ENCODE peak calls at places on chromosomes 2 and 18, in ten cellular contexts. R is ovary, O is left lung, J is heart right ventricle, C is heart left ventricle, M is sigmoid colon, H is kidney, B is GM23338, N is H9, F is HCT116. E is an unnamed sample. For H3K4me1, the result is how much of the 10 kb centered on the place peaks cover.

GRCh38 chr2:40127147-40127546 is 324.7 kb downstream of the SLC8A1 start:
- DNase-seq in R (no peak), O (no peak), J (no peak), C (no peak), M (no peak), H (no peak), B (no peak), N (no peak), F (no peak), E (no peak)

GRCh38 chr2:220279840-220280239 is 652.4 kb downstream of the SLC4A3 start:
- DNase-seq in R (no peak), O (no peak), J (no peak), C (no peak), M (no peak), H (no peak), B (no peak), N (no peak), F (no peak), E (no peak)

GRCh38 chr18:25058520-25058919 is 293.4 kb downstream of the ZNF521 start:
- DNase-seq in R (no peak), O (no peak), J (no peak), C (peak), M (no peak), H (no peak), B (peak), N (no peak), F (no peak), E (no peak)

GRCh38 chr18:76281565-76281964 is 213.5 kb downstream of the ZNF516 start:
- DNase-seq in R (no peak), O (no peak), J (no peak), C (no peak), M (no peak), H (no peak), B (no peak), N (no peak), F (no peak), E (no peak)

GRCh38 chr2:189770590-189771322 is 8.2 kb upstream of the OSGEPL1 start:
- DNase-seq in R (no peak), O (no peak), J (no peak), C (no peak), M (no peak), H (no peak), B (no peak), N (no peak), F (no peak), E (no peak)

GRCh38 chr2:167192833-167193232 is 304.6 kb downstream of the XIRP2 start:
- DNase-seq in R (no peak), O (no peak), J (no peak), C (no peak), M (no peak), H (no peak), B (no peak), N (no peak), F (no peak), E (no peak)

GRCh38 chr2:109535217-109535946 is 78.4 kb downstream of the SEPTIN10 start:
- DNase-seq in R (no peak), O (no peak), J (no peak), C (no peak), M (no peak), H (no peak), B (peak), N (no peak), F (no peak), E (no peak)

GRCh38 chr2:67256892-67257291 is 140.2 kb upstream of the ETAA1 start:
- DNase-seq in R (no peak), O (no peak), J (no peak), C (no peak), M (no peak), H (no peak), B (no peak), N (no peak), F (no peak), E (no peak)

GRCh38 chr2:15145919-15146318 is 415.2 kb downstream of the NBAS start:
- DNase-seq in R (no peak), O (no peak), J (no peak), C (no peak), M (no peak), H (no peak), B (no peak), N (no peak), F (no peak), E (no peak)

GRCh38 chr2:29394311-29394710 is 279.1 kb downstream of the CLIP4 start:
- DNase-seq in R (no peak), O (no peak), J (no peak), C (no peak), M (no peak), H (no peak), B (no peak), N (no peak), F (no peak), E (no peak)

GRCh38 chr2:88451647-88452150 is 794 bp downstream of the FOXI3 start:
- DNase-seq in R (no peak), O (peak), J (peak), C (no peak), M (peak), H (peak), B (peak), N (peak), F (no peak), E (no peak)

GRCh38 chr2:85549826-85550225 is 10.9 kb downstream of the MAT2A start:
- DNase-seq in R (no peak), O (no peak), J (no peak), C (no peak), M (no peak), H (no peak), B (peak), N (no peak), F (no peak), E (no peak)

GRCh38 chr2:56656826-56657225 is 473.0 kb downstream of the CCDC85A start:
- DNase-seq in R (no peak), O (no peak), J (no peak), C (no peak), M (no peak), H (no peak), B (no peak), N (no peak), F (no peak), E (no peak)

GRCh38 chr18:75455249-75456183 is 28.0 kb upstream of the SMIM21 start:
- DNase-seq in R (peak), O (peak), J (peak), C (peak), M (no peak), H (peak), B (peak), N (peak), F (no peak), E (peak)

GRCh38 chr2:227789803-227790202 is 23.8 kb upstream of the CCL20 start:
- DNase-seq in R (no peak), O (no peak), J (no peak), C (no peak), M (no peak), H (no peak), B (no peak), N (no peak), F (no peak), E (no peak)

GRCh38 chr2:23427350-23427749 is 42.4 kb downstream of the KLHL29 start:
- DNase-seq in R (no peak), O (no peak), J (no peak), C (no peak), M (no peak), H (no peak), B (no peak), N (peak), F (no peak), E (no peak)

GRCh38 chr2:86297382-86298147 is 39.9 kb downstream of the REEP1 start:
- DNase-seq in R (no peak), O (no peak), J (no peak), C (no peak), M (peak), H (no peak), B (peak), N (peak), F (no peak), E (no peak)

GRCh38 chr2:74375838-74376237 is 4.3 kb downstream of the DCTN1 start:
- DNase-seq in R (no peak), O (no peak), J (no peak), C (no peak), M (no peak), H (no peak), B (no peak), N (no peak), F (no peak), E (no peak)

GRCh38 chr18:22069916-22070315 is 99.5 kb upstream of the GATA6 start:
- DNase-seq in R (no peak), O (no peak), J (no peak), C (no peak), M (no peak), H (no peak), B (no peak), N (no peak), F (no peak), E (no peak)

GRCh38 chr2:429575-430254 is 141.8 kb upstream of the ALKAL2 start:
- DNase-seq in R (no peak), O (no peak), J (no peak), C (no peak), M (no peak), H (no peak), B (no peak), N (no peak), F (no peak), E (no peak)

GRCh38 chr2:133760366-133760765 is 192.1 kb upstream of the NCKAP5 start:
- DNase-seq in R (no peak), O (no peak), J (no peak), C (no peak), M (no peak), H (no peak), B (no peak), N (no peak), F (no peak), E (no peak)

GRCh38 chr2:175687465-175687864 is 314.6 kb downstream of the LNPK start:
- DNase-seq in R (no peak), O (no peak), J (no peak), C (no peak), M (no peak), H (no peak), B (no peak), N (no peak), F (no peak), E (no peak)

GRCh38 chr2:20421988-20422678 is 24.7 kb upstream of the RHOB start:
- DNase-seq in R (peak), O (peak), J (peak), C (peak), M (peak), H (peak), B (no peak), N (no peak), F (no peak), E (peak)

GRCh38 chr2:112031916-112032582 is 23.0 kb upstream of the TMEM87B start:
- DNase-seq in R (no peak), O (no peak), J (no peak), C (no peak), M (no peak), H (no peak), B (peak), N (no peak), F (no peak), E (no peak)

GRCh38 chr18:51278045-51278649 is 80.7 kb upstream of the MEX3C start:
- DNase-seq in R (no peak), O (no peak), J (no peak), C (peak), M (no peak), H (no peak), B (peak), N (peak), F (peak), E (no peak)

GRCh38 chr2:152456262-152456661 is 121.3 kb downstream of the FMNL2 start:
- DNase-seq in R (no peak), O (no peak), J (no peak), C (no peak), M (no peak), H (no peak), B (no peak), N (no peak), F (peak), E (no peak)

GRCh38 chr2:88690591-88691338 is 708 bp upstream of the RPIA start:
- DNase-seq in R (no peak), O (peak), J (peak), C (no peak), M (no peak), H (peak), B (peak), N (peak), F (peak), E (peak)

GRCh38 chr2:64214281-64215115 is 70.3 kb upstream of the PELI1 start:
- DNase-seq in R (no peak), O (no peak), J (no peak), C (no peak), M (no peak), H (no peak), B (no peak), N (no peak), F (no peak), E (no peak)

GRCh38 chr18:62571648-62572047 is 48.8 kb downstream of the ZCCHC2 start:
- DNase-seq in R (no peak), O (no peak), J (no peak), C (no peak), M (no peak), H (no peak), B (no peak), N (no peak), F (no peak), E (no peak)

GRCh38 chr2:51706220-51706619 is 674.3 kb upstream of the NRXN1 start:
- DNase-seq in R (no peak), O (no peak), J (no peak), C (no peak), M (no peak), H (no peak), B (no peak), N (no peak), F (no peak), E (no peak)

GRCh38 chr2:197348721-197349337 is 38.2 kb upstream of the ANKRD44 start:
- DNase-seq in R (no peak), O (no peak), J (no peak), C (no peak), M (no peak), H (no peak), B (no peak), N (no peak), F (no peak), E (no peak)

GRCh38 chr2:200695178-200695930 is 109.5 kb downstream of the AOX1 start:
- DNase-seq in R (no peak), O (peak), J (peak), C (peak), M (no peak), H (peak), B (no peak), N (no peak), F (no peak), E (peak)

GRCh38 chr2:187506416-187506815 is 47.8 kb downstream of the TFPI start:
- DNase-seq in R (no peak), O (no peak), J (no peak), C (no peak), M (no peak), H (no peak), B (no peak), N (no peak), F (no peak), E (no peak)

GRCh38 chr2:187502467-187502866 is 51.8 kb downstream of the TFPI start:
- DNase-seq in R (no peak), O (no peak), J (no peak), C (no peak), M (no peak), H (no peak), B (no peak), N (no peak), F (no peak), E (no peak)

GRCh38 chr2:187505064-187505672 is 49.1 kb downstream of the TFPI start:
- DNase-seq in R (no peak), O (no peak), J (no peak), C (no peak), M (no peak), H (no peak), B (no peak), N (no peak), F (no peak), E (no peak)

GRCh38 chr2:187500585-187501359 is 52.7 kb upstream of the CALCRL start:
- DNase-seq in R (no peak), O (no peak), J (no peak), C (no peak), M (no peak), H (no peak), B (peak), N (peak), F (peak), E (no peak)

GRCh38 chr2:187504312-187504921 is 49.8 kb downstream of the TFPI start:
- DNase-seq in R (no peak), O (no peak), J (no peak), C (no peak), M (no peak), H (no peak), B (no peak), N (no peak), F (no peak), E (no peak)
- TF ChIP-seq CTCF in R (no peak), O (no peak), J (no peak), C (no peak), M (no peak), H (no peak), B (no peak), N (no peak), F (no peak), E (no peak)

DNA sequence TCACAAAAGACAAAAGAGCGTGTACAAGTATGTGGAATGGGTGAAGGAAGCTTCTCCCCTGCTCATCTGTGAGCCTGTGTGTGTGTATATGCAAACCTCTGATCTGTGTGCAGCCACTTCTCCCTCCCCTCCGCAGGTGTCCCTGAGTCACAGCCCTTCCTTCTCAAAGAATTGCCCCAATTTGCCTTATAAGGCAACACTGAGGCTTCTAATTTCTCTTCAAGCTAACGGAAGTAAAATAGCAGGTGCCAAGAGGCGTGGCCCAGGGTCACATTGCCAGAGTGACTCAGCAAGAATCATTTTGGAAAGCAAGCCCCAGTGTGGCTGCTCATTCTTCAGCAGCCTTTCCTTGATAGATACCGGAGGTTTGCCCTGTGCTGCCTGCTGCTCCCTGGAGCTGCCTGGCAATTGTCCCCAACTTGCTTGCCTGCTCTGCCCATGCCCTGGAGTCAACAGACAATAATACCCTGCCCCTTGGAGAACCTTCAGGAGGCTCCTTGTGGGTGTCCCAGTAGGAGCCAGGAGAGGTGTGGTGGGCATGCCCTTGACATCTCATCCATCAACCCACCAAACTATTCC is 37.3 kb upstream of the BMP10 start:
- DNase-seq in R (peak), O (peak), J (peak), C (peak), M (peak), H (peak), B (peak), N (peak), F (peak), E (peak)
- H3K4me1 ChIP-seq in R (under half), O (under half), J (under half), C (under half), M (under half), H (under half), B (under half), N (under half), F (under half), E (under half)

GRCh38 chr2:69156624-69157023 is 143.6 kb downstream of the ANTXR1 start:
- DNase-seq in R (no peak), O (no peak), J (no peak), C (no peak), M (no peak), H (no peak), B (no peak), N (no peak), F (no peak), E (no peak)

GRCh38 chr2:69162121-69162520 is 149.1 kb downstream of the ANTXR1 start:
- DNase-seq in R (no peak), O (no peak), J (no peak), C (no peak), M (no peak), H (no peak), B (no peak), N (no peak), F (no peak), E (no peak)

GRCh38 chr2:69163109-69163508 is 150.1 kb downstream of the ANTXR1 start:
- DNase-seq in R (no peak), O (no peak), J (no peak), C (no peak), M (no peak), H (no peak), B (no peak), N (no peak), F (peak), E (no peak)

GRCh38 chr2:69157441-69157840 is 144.5 kb downstream of the ANTXR1 start:
- DNase-seq in R (no peak), O (no peak), J (no peak), C (no peak), M (no peak), H (no peak), B (no peak), N (no peak), F (no peak), E (no peak)

GRCh38 chr2:69159988-69160387 is 147.0 kb downstream of the ANTXR1 start:
- DNase-seq in R (no peak), O (no peak), J (no peak), C (no peak), M (no peak), H (no peak), B (peak), N (peak), F (no peak), E (no peak)
- TF ChIP-seq CTCF in R (no peak), O (no peak), J (no peak), C (no peak), M (no peak), H (no peak), B (peak), N (peak), F (no peak), E (peak)

GRCh38 chr2:38405917-38406596 is 29.0 kb upstream of the ATL2 start:
- DNase-seq in R (no peak), O (no peak), J (no peak), C (no peak), M (no peak), H (no peak), B (no peak), N (no peak), F (no peak), E (no peak)
- H3K4me1 ChIP-seq in R (under half), O (under half), J (under half), C (under half), M (under half), H (under half), B (under half), N (under half), F (under half), E (under half)

DNA sequence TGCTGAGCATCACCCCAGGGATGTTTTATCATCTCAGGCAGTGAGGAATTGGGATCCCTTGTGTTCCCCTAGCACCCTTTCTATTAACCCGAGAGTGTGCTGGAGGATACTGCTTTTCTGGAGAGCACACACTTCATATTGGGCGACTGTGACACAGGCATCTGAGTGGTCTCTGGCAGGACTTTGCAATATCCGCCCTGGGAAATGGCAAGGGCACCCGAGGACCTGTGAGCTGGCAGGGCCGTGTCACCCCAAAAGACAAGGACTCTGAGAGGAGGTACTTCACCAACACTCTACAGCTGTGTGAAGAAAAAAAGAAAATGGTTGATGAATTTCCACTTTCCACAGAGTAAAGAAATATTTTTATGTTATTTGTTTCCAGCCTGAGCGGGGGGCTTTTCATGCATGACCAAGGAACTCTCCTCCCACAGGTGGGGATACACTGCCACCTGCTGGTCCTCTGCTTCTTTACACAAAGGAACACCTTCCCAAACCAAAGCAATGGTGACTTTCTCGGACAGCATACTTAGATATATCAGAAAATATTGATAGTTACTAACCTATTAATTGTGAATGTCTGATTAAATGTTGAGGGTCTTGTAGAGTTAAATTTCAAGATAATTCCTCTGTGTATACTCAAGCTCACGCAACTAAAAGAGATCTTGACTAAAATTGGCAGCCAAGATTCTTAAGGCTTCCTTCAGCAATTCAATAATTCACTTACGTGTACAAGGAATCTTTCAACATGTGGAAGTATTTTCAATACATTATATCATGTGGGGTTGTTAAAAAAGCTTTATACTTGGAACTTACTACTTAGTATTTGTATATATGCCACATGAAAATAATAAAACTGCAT is 45.9 kb upstream of the REG3G start:
- DNase-seq in R (no peak), O (no peak), J (no peak), C (no peak), M (no peak), H (no peak), B (peak), N (peak), F (no peak), E (no peak)
- TF ChIP-seq CTCF in R (no peak), O (peak), J (no peak), C (peak), M (peak), H (peak), B (peak), N (peak), F (peak), E (peak)

GRCh38 chr2:241728627-241729026 is 5.8 kb upstream of the D2HGDH start:
- DNase-seq in R (no peak), O (no peak), J (peak), C (peak), M (no peak), H (peak), B (no peak), N (no peak), F (no peak), E (peak)
- H3K4me1 ChIP-seq in R (under half), O (under half), J (under half), C (under half), M (under half), H (under half), B (under half), N (under half), F (under half), E (under half)

E was measured in left ventricle myocardium inferior.